ENCODE peak calls at places on chromosomes 12 and 14, in seven cellular contexts. N is esophagus muscularis mucosa, A is stomach, Q is SK-N-SH, R is GM23338, Z is endothelial cell of umbilical vein, K is suprapubic skin. D is an unnamed sample. For H3K4me1 and H3K36me3, the result is how much of the 10 kb centered on the place peaks cover.

GRCh38 chr12:20624718-20625117 is 70.4 kb upstream of the SLCO1C1 start:
- DNase-seq in N (no peak), A (no peak), Q (peak), R (peak), Z (peak), K (no peak), D (no peak)

GRCh38 chr12:123250471-123251383 is 17.5 kb downstream of the MTRFR start:
- DNase-seq in N (no peak), A (peak), Q (no peak), R (peak), Z (no peak), K (no peak), D (no peak)

GRCh38 chr12:79690156-79690605 is 583 bp downstream of the PAWR start:
- DNase-seq in N (no peak), A (peak), Q (peak), R (peak), Z (no peak), K (peak), D (no peak)

GRCh38 chr12:107497231-107497630 is 188.4 kb upstream of the PWP1 start:
- DNase-seq in N (no peak), A (no peak), Q (no peak), R (no peak), Z (no peak), K (no peak), D (no peak)

GRCh38 chr14:96725232-96725631 is 72.0 kb upstream of the VRK1 start:
- DNase-seq in N (no peak), A (no peak), Q (no peak), R (no peak), Z (no peak), K (no peak), D (no peak)

GRCh38 chr12:112261559-112261958 is 120.7 kb downstream of the HECTD4 start:
- DNase-seq in N (no peak), A (no peak), Q (peak), R (peak), Z (no peak), K (no peak), D (no peak)

GRCh38 chr12:125579916-125580315 is 514.7 kb downstream of the AACS start:
- DNase-seq in N (no peak), A (no peak), Q (no peak), R (no peak), Z (no peak), K (no peak), D (no peak)

GRCh38 chr12:54935235-54935951 is 49.2 kb downstream of the TESPA1 start:
- DNase-seq in N (no peak), A (no peak), Q (no peak), R (no peak), Z (peak), K (no peak), D (peak)

GRCh38 chr12:45670339-45671065 is 59.0 kb upstream of the ARID2 start:
- DNase-seq in N (no peak), A (no peak), Q (no peak), R (no peak), Z (no peak), K (no peak), D (no peak)

GRCh38 chr14:32003585-32003984 is 73.5 kb upstream of the ARHGAP5 start:
- DNase-seq in N (peak), A (no peak), Q (no peak), R (no peak), Z (no peak), K (no peak), D (no peak)

GRCh38 chr12:1384910-1385309 is 209.5 kb downstream of the FBXL14 start:
- DNase-seq in N (no peak), A (no peak), Q (no peak), R (no peak), Z (no peak), K (no peak), D (no peak)

GRCh38 chr14:105537580-105538474 is 11.4 kb downstream of the TMEM121 start:
- DNase-seq in N (no peak), A (peak), Q (peak), R (peak), Z (no peak), K (peak), D (no peak)

GRCh38 chr12:92136883-92137582 is 8.6 kb downstream of the BTG1 start:
- DNase-seq in N (no peak), A (no peak), Q (no peak), R (peak), Z (peak), K (no peak), D (no peak)

GRCh38 chr12:68808388-68809189 is 612 bp downstream of the MDM2 start:
- DNase-seq in N (peak), A (peak), Q (peak), R (peak), Z (peak), K (peak), D (no peak)

GRCh38 chr14:59342516-59343484 is 122.4 kb downstream of the GPR135 start:
- DNase-seq in N (no peak), A (no peak), Q (no peak), R (no peak), Z (no peak), K (no peak), D (no peak)

GRCh38 chr12:64088431-64089349 is 133.4 kb downstream of the KICS2 start:
- DNase-seq in N (no peak), A (peak), Q (peak), R (peak), Z (peak), K (peak), D (peak)

GRCh38 chr12:130258863-130259262 is 78.8 kb upstream of the PIWIL1 start:
- DNase-seq in N (no peak), A (no peak), Q (no peak), R (no peak), Z (no peak), K (no peak), D (no peak)

GRCh38 chr12:123150273-123150803 is 552 bp downstream of the PITPNM2 start:
- DNase-seq in N (no peak), A (no peak), Q (peak), R (peak), Z (no peak), K (peak), D (no peak)

GRCh38 chr12:58540480-58541299 is 379.6 kb downstream of the LRIG3 start:
- DNase-seq in N (no peak), A (peak), Q (peak), R (peak), Z (peak), K (peak), D (peak)

GRCh38 chr12:84355561-84355960 is 557.0 kb downstream of the SLC6A15 start:
- DNase-seq in N (no peak), A (no peak), Q (no peak), R (no peak), Z (no peak), K (no peak), D (no peak)

GRCh38 chr14:58805605-58806358 is 168.0 kb downstream of the DACT1 start:
- DNase-seq in N (no peak), A (no peak), Q (no peak), R (no peak), Z (peak), K (no peak), D (no peak)

GRCh38 chr12:76450690-76451089 is 102.5 kb upstream of the BBS10 start:
- DNase-seq in N (no peak), A (no peak), Q (no peak), R (no peak), Z (peak), K (no peak), D (no peak)

GRCh38 chr12:34394211-34395055 is 372.1 kb downstream of the ALG10 start:
- DNase-seq in N (peak), A (peak), Q (peak), R (no peak), Z (no peak), K (peak), D (no peak)

DNA sequence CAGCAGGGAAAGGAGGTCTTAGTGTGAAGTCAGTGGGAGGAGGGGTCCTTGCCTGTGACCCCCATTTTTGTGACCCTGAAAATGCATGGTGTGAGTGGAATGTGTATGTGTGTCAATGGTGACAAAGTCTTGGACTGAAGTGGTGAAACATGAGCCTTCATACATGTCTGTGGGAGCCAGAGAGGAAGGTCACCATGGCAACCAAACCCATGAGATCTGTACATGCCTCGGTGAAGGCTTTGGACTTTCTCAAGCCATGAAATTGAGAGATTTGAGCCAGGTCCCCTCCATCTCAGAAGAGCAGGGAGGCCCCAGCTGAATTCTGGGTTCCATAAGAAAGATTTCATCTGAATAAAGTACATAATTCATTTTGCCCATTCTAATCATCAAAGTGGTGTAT is 108.8 kb downstream of the TTC8 start:
- DNase-seq in N (no peak), A (no peak), Q (no peak), R (no peak), Z (no peak), K (no peak), D (no peak)
- TF ChIP-seq POLR2AphosphoS5 in N (no peak), A (no peak), Q (no peak), R (no peak), Z (no peak), K (no peak), D (no peak)

GRCh38 chr14:81472096-81472800 is 61.4 kb downstream of the SEL1L start:
- DNase-seq in N (no peak), A (no peak), Q (no peak), R (peak), Z (no peak), K (no peak), D (no peak)
- H3K4me1 ChIP-seq in N (under half), A (under half), Q (under half), R (under half), Z (under half), K (under half), D (under half)

DNA sequence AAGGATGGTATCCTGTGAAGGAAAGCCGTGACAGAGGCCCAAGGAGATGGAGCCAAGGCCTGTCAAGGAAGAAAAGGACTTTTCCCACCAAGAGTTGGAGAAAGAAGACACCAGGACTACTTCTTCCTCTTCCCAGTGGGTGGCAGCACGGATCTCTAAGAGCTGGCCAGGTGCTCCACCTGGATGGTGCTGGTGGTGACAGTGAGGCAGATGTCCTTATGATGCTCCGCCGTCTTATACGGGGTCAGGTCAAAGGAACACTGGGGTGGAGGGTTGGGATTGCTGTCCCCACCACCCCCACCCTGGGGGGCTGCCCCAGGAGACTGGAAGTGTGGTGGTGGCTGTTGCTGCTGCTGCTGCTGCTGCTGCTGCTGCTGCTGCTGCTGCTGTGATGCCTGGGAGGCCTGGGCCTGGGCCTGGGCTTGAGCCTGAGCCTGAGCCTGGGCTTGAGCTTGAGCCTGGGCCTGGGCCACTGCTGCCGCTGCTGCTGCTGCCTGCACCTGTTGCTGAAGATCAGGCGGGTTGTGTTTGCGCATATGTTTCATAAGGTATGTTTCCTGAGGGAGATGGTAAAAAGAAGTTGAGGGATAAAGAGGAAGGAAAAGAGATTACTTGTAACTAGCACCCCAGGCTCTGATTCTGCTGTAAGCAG is 4.8 kb upstream of the ING4 start:
- DNase-seq in N (no peak), A (no peak), Q (no peak), R (peak), Z (no peak), K (no peak), D (no peak)
- H3K36me3 ChIP-seq in N (half or more), A (half or more), Q (under half), R (under half), Z (under half), K (half or more), D (under half)

DNA sequence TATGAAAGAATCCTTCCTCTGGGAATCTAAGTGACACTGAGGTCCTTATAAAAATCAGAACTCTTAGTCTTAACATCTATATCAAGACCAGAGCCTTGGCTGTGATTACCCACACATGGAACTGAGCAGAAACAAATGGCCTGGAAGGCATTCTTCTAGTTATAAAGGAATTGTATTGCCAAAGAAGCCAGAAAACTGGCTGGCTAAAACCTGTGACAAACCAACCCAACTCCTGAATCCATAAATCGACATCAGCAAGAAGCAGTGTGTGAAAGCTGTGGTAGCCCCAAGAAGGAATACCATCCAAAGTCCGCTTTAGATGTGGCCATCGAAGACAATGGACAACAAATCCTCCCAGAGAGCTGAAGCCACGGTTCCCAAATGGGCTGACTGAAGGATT is 97.9 kb upstream of the CCDC91 start:
- DNase-seq in N (no peak), A (no peak), Q (no peak), R (no peak), Z (no peak), K (no peak), D (no peak)
- TF ChIP-seq POLR2AphosphoS5 in N (no peak), A (no peak), Q (no peak), R (no peak), Z (no peak), K (no peak), D (no peak)

GRCh38 chr12:120240495-120240833 is 25.1 kb downstream of the PXN start:
- DNase-seq in N (no peak), A (no peak), Q (no peak), R (no peak), Z (peak), K (no peak), D (no peak)
- H3K4me1 ChIP-seq in N (half or more), A (half or more), Q (under half), R (under half), Z (half or more), K (half or more), D (half or more)

D was measured in Panc1.